ENCODE peak calls at places on chromosomes 3 and 15, in eight cellular contexts. H is body of pancreas; M is activated CD8-positive, alpha-beta T cell treated with anti-CD3 and anti-CD28 coated beads for 36 hours; D is cardiac fibroblast; O is breast epithelium; B is HepG2; I is bronchial epithelial cell; E is endothelial cell. N is an unnamed sample.

GRCh38 chr15:64249842-64250575 is 87.2 kb upstream of the PPIB start:
- DNase-seq in H (no peak), M (no peak), D (no peak), O (no peak), B (no peak), I (peak; percentile 77), E (no peak), N (no peak)

GRCh38 chr3:5260992-5261501 is 73.5 kb downstream of the EDEM1 start:
- DNase-seq in H (no peak), M (no peak), D (no peak), O (no peak), B (no peak), I (no peak), E (no peak), N (no peak)

GRCh38 chr3:40780801-40781406 is 256.1 kb downstream of the ZNF621 start:
- DNase-seq in H (peak; percentile 48), M (no peak), D (peak; percentile 76), O (peak; percentile 67), B (no peak), I (peak; percentile 68), E (no peak), N (no peak)

GRCh38 chr15:80811781-80812180 is 32.6 kb downstream of the CEMIP start:
- DNase-seq in H (no peak), M (no peak), D (no peak), O (no peak), B (no peak), I (no peak), E (no peak), N (no peak)

GRCh38 chr3:113979916-113980315 is 32.1 kb downstream of the ZDHHC23 start:
- DNase-seq in H (no peak), M (no peak), D (no peak), O (no peak), B (no peak), I (no peak), E (no peak), N (no peak)

GRCh38 chr3:65472501-65472900 is 566.2 kb downstream of the MAGI1 start:
- DNase-seq in H (no peak), M (no peak), D (no peak), O (no peak), B (no peak), I (no peak), E (no peak), N (no peak)

GRCh38 chr15:100831466-100831865 is 48.2 kb upstream of the ALDH1A3 start:
- DNase-seq in H (no peak), M (no peak), D (no peak), O (no peak), B (no peak), I (peak; percentile 56), E (no peak), N (no peak)

GRCh38 chr3:133532951-133533350 is 40.5 kb upstream of the CDV3 start:
- DNase-seq in H (no peak), M (no peak), D (peak; percentile 67), O (no peak), B (no peak), I (no peak), E (no peak), N (no peak)

GRCh38 chr3:124300416-124300815 is 308.5 kb upstream of the ROPN1 start:
- DNase-seq in H (no peak), M (no peak), D (no peak), O (no peak), B (no peak), I (no peak), E (no peak), N (no peak)

GRCh38 chr3:3066910-3067309 is 43.3 kb downstream of the IL5RA start:
- DNase-seq in H (no peak), M (no peak), D (no peak), O (no peak), B (no peak), I (no peak), E (no peak), N (no peak)

GRCh38 chr3:126521122-126521891 is 2.6 kb upstream of the CHST13 start:
- DNase-seq in H (no peak), M (no peak), D (no peak), O (no peak), B (no peak), I (no peak), E (no peak), N (no peak)

GRCh38 chr15:70505411-70505919 is 257.9 kb downstream of the UACA start:
- DNase-seq in H (no peak), M (peak; percentile 57), D (peak; percentile 79), O (no peak), B (peak; percentile 29), I (peak; percentile 99), E (no peak), N (no peak)

GRCh38 chr3:162517110-162517509 is 1020.5 kb downstream of the OTOL1 start:
- DNase-seq in H (no peak), M (no peak), D (no peak), O (no peak), B (no peak), I (no peak), E (no peak), N (no peak)

GRCh38 chr15:88454867-88455810 is 12.0 kb downstream of the MRPL46 start:
- DNase-seq in H (peak; percentile 80), M (peak; percentile 67), D (peak; percentile 82), O (no peak), B (peak; percentile 48), I (peak; percentile 64), E (peak; percentile 70), N (no peak)

GRCh38 chr15:99438222-99438592 is 127.6 kb upstream of the MEF2A start:
- DNase-seq in H (no peak), M (no peak), D (no peak), O (no peak), B (no peak), I (no peak), E (no peak), N (peak; percentile 7)
- TF ChIP-seq CTCF in H (no peak), M (no peak), D (no peak), O (no peak), B (no peak), I (no peak), E (no peak), N (no peak)

GRCh38 chr3:134749174-134749573 is 45.9 kb upstream of the EPHB1 start:
- DNase-seq in H (no peak), M (no peak), D (no peak), O (no peak), B (no peak), I (no peak), E (no peak), N (no peak)

GRCh38 chr3:134748698-134749097 is 46.4 kb upstream of the EPHB1 start:
- DNase-seq in H (no peak), M (no peak), D (no peak), O (no peak), B (no peak), I (no peak), E (no peak), N (no peak)

GRCh38 chr3:134752761-134753461 is 42.1 kb upstream of the EPHB1 start:
- DNase-seq in H (no peak), M (no peak), D (no peak), O (no peak), B (no peak), I (no peak), E (no peak), N (no peak)

GRCh38 chr3:134751831-134752230 is 43.2 kb upstream of the EPHB1 start:
- DNase-seq in H (no peak), M (no peak), D (peak; percentile 2), O (no peak), B (no peak), I (no peak), E (no peak), N (no peak)

DNA sequence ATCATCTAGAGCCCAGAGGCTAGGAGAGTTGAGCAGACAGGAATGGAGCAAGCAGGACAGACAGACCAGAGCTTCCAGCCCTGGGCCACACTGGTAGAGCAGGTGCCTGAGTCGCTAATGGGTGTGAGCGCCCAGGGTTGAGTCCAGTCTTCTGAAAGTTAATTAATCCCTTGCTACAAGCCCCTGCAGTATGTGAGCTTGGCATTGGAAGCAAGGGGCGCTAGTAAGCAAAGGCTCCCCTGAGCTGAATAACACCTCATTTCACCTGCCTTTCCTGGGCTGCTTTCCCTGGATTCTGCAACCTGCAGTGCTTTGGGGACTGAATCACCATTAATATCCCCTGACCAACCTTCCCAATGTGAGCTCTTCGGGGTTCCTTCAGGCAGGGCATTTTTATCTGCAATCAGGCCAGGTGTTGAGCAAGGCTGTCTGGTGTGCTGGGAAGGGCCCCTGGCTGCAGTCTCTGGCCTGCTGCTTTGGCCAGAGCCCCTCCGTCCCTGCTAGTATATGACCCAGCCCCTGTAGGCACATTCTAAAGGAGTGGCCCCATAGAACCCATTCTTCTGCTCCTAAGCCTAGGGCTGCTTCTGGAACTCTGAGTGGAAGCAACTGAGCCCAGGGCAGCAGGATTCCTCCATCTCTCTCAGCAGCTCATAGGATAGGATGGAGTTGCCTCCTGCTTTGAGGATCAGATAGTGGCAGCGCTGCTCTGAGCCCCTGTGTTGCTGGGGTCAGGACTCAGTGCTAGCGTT is 45.1 kb upstream of the EPHB1 start:
- DNase-seq in H (no peak), M (no peak), D (no peak), O (no peak), B (no peak), I (no peak), E (no peak), N (no peak)
- TF ChIP-seq CTCF in H (no peak), M (no peak), D (no peak), O (no peak), B (no peak), I (no peak), E (no peak), N (no peak)

DNA sequence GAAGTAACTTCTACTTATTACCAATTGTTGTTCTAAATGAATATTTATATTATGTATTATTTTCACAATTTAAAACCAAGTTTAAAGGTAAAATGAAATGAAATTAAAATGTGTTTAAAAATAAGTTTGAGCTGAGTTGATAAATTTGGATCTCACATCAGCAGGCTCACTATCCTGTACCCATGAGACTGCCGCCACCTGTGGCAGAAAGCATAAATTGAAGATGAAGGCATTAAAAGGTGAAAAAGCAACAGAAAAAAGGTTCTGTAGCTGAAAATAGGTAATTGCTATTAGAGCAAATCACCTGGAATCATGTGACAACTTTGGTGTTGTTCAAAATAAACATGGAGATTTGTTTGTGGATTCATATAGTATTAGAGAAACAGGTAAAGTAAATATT is 133.0 kb upstream of the CADM2 start:
- DNase-seq in H (no peak), M (no peak), D (no peak), O (no peak), B (no peak), I (no peak), E (no peak), N (no peak)
- TF ChIP-seq CTCF in H (no peak), M (no peak), D (no peak), O (no peak), B (no peak), I (no peak), E (no peak), N (no peak)

DNA sequence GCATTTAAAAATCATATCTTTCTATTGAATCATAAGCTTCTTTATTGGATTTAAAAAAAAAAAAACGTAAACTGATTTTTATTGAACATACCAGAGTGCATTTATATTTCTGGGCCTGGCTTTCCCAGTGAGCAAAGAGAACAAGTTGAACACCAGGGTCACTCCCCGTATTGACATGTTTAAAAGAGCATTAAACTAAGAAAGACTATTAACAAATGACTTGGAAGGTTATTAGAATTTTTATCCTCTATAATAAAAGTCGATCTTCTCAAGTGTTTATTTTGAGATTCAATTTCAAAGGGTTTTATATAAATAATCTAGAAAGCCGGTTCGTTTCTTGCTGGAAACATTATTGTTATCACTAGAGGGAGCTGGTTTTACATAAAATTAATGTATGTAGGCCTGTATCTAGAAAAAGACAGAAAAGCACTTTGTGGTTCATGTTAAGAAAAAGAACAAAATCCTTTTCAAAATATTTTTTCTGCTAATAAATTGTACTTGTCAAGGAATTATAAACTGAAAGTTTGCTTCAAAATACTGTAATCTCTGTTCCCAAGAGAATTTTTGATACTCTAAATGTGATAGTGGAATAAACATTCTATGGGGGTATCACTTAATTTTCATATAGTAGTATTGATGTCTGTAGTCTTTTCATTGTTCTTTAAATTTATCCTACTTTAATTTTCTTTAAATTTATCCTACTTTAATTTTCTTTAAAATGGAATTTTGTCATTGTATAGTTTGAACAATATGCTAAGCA is 321.8 kb upstream of the MME start:
- DNase-seq in H (no peak), M (no peak), D (peak; percentile 56), O (no peak), B (no peak), I (peak; percentile 43), E (no peak), N (no peak)
- TF ChIP-seq CTCF in H (peak; percentile 41), M (peak; percentile 13), D (peak; percentile 28), O (no peak), B (no peak), I (peak; percentile 13), E (peak; percentile 36), N (no peak)